ENCODE peak calls at places on chromosomes 16 and 17, in ten cellular contexts. One of them, this sample, is unnamed.

GRCh38 chr16:19138601-19139000 is 24.8 kb downstream of the ITPRIPL2 start:
- DNase-seq in lower leg skin: peak; percentile 96
- DNase-seq in mammary epithelial cell: peak; percentile 91
- DNase-seq in AG09319: peak; percentile 78
- DNase-seq in Ammon's horn: no peak
- DNase-seq in LHCN-M2: peak; percentile 61
- DNase-seq in hippocampal formation: no peak
- DNase-seq in putamen: peak; percentile 17
- DNase-seq in vagina: no peak
- DNase-seq in T-helper 2 cell: no peak
- DNase-seq in this sample: no peak

GRCh38 chr16:2846511-2847310 is 11.3 kb downstream of the PRSS22 start:
- DNase-seq in lower leg skin: no peak
- DNase-seq in mammary epithelial cell: peak; percentile 95
- DNase-seq in AG09319: no peak
- DNase-seq in Ammon's horn: no peak
- DNase-seq in LHCN-M2: peak; percentile 63
- DNase-seq in hippocampal formation: no peak
- DNase-seq in putamen: no peak
- DNase-seq in vagina: no peak
- DNase-seq in T-helper 2 cell: no peak
- DNase-seq in this sample: peak; percentile 70

GRCh38 chr17:10631048-10631700 is 25.9 kb downstream of the MYH3 start:
- DNase-seq in lower leg skin: no peak
- DNase-seq in mammary epithelial cell: no peak
- DNase-seq in AG09319: no peak
- DNase-seq in Ammon's horn: no peak
- DNase-seq in LHCN-M2: peak; percentile 15
- DNase-seq in hippocampal formation: no peak
- DNase-seq in putamen: no peak
- DNase-seq in vagina: no peak
- DNase-seq in T-helper 2 cell: no peak
- DNase-seq in this sample: no peak

GRCh38 chr17:50922107-50922506 is 56.0 kb upstream of the TOB1 start:
- DNase-seq in lower leg skin: no peak
- DNase-seq in mammary epithelial cell: peak; percentile 78
- DNase-seq in AG09319: no peak
- DNase-seq in Ammon's horn: no peak
- DNase-seq in LHCN-M2: peak; percentile 52
- DNase-seq in hippocampal formation: no peak
- DNase-seq in putamen: no peak
- DNase-seq in vagina: no peak
- DNase-seq in T-helper 2 cell: no peak
- DNase-seq in this sample: no peak

GRCh38 chr17:9020096-9020823 is 1.1 kb upstream of the NTN1 start:
- DNase-seq in lower leg skin: peak; percentile 77
- DNase-seq in mammary epithelial cell: no peak
- DNase-seq in AG09319: no peak
- DNase-seq in Ammon's horn: no peak
- DNase-seq in LHCN-M2: no peak
- DNase-seq in hippocampal formation: no peak
- DNase-seq in putamen: no peak
- DNase-seq in vagina: no peak
- DNase-seq in T-helper 2 cell: no peak
- DNase-seq in this sample: no peak

GRCh38 chr17:8311131-8311790 is 1.2 kb downstream of the ARHGEF15 start:
- DNase-seq in lower leg skin: no peak
- DNase-seq in mammary epithelial cell: no peak
- DNase-seq in AG09319: no peak
- DNase-seq in Ammon's horn: no peak
- DNase-seq in LHCN-M2: no peak
- DNase-seq in hippocampal formation: no peak
- DNase-seq in putamen: no peak
- DNase-seq in vagina: no peak
- DNase-seq in T-helper 2 cell: no peak
- DNase-seq in this sample: no peak

GRCh38 chr16:65212791-65213190 is 90.9 kb upstream of the CDH11 start:
- DNase-seq in lower leg skin: no peak
- DNase-seq in mammary epithelial cell: no peak
- DNase-seq in AG09319: no peak
- DNase-seq in Ammon's horn: no peak
- DNase-seq in LHCN-M2: no peak
- DNase-seq in hippocampal formation: no peak
- DNase-seq in putamen: no peak
- DNase-seq in vagina: no peak
- DNase-seq in T-helper 2 cell: no peak
- DNase-seq in this sample: no peak

GRCh38 chr16:55856950-55857349 is 18.2 kb downstream of the CES5A start:
- DNase-seq in lower leg skin: no peak
- DNase-seq in mammary epithelial cell: no peak
- DNase-seq in AG09319: no peak
- DNase-seq in Ammon's horn: no peak
- DNase-seq in LHCN-M2: no peak
- DNase-seq in hippocampal formation: no peak
- DNase-seq in putamen: no peak
- DNase-seq in vagina: no peak
- DNase-seq in T-helper 2 cell: no peak
- DNase-seq in this sample: no peak

GRCh38 chr17:43448720-43449469 is 34.9 kb upstream of the DHX8 start:
- DNase-seq in lower leg skin: no peak
- DNase-seq in mammary epithelial cell: no peak
- DNase-seq in AG09319: no peak
- DNase-seq in Ammon's horn: no peak
- DNase-seq in LHCN-M2: no peak
- DNase-seq in hippocampal formation: no peak
- DNase-seq in putamen: no peak
- DNase-seq in vagina: no peak
- DNase-seq in T-helper 2 cell: no peak
- DNase-seq in this sample: no peak